ENCODE peak calls at places on chromosomes 4 and X, in six cellular contexts. Z, K, X, J, B and C are unnamed samples.

GRCh38 chrX:119996069-119996468 is 52.5 kb upstream of the NKAP start:
- DNase-seq in Z (no peak), K (no peak), X (no peak), J (no peak), B (no peak), C (no peak)

GRCh38 chr4:174764105-174764729 is 64.8 kb downstream of the GLRA3 start:
- DNase-seq in Z (no peak), K (peak; percentile 67), X (no peak), J (peak; percentile 81), B (no peak), C (no peak)

GRCh38 chrX:46407753-46408130 is 137.5 kb downstream of the ZNF674 start:
- DNase-seq in Z (no peak), K (peak; percentile 65), X (no peak), J (peak; percentile 18), B (no peak), C (no peak)

GRCh38 chr4:97238956-97239698 is 904.1 kb downstream of the STPG2 start:
- DNase-seq in Z (no peak), K (no peak), X (no peak), J (no peak), B (no peak), C (peak; percentile 74)

GRCh38 chrX:45050558-45050957 is 150.1 kb downstream of the DIPK2B start:
- DNase-seq in Z (no peak), K (no peak), X (no peak), J (no peak), B (no peak), C (no peak)

GRCh38 chrX:2404816-2405215 is 96.0 kb downstream of the DHRSX start:
- DNase-seq in Z (no peak), K (no peak), X (no peak), J (no peak), B (no peak), C (no peak)

GRCh38 chrX:65407157-65407626 is 127.4 kb downstream of the LAS1L start:
- DNase-seq in Z (no peak), K (no peak), X (no peak), J (no peak), B (no peak), C (no peak)

GRCh38 chr4:2438822-2439718 is 20.3 kb downstream of the CFAP99 start:
- DNase-seq in Z (no peak), K (no peak), X (no peak), J (no peak), B (no peak), C (no peak)

GRCh38 chr4:125639182-125639621 is 324.4 kb downstream of the FAT4 start:
- DNase-seq in Z (no peak), K (peak; percentile 15), X (no peak), J (peak; percentile 22), B (no peak), C (no peak)

GRCh38 chr4:174217273-174218126 is 66.0 kb downstream of the FBXO8 start:
- DNase-seq in Z (no peak), K (peak; percentile 61), X (peak; percentile 66), J (peak; percentile 51), B (no peak), C (no peak)

GRCh38 chr4:658031-658667 is 15.9 kb downstream of the ATP5ME start:
- DNase-seq in Z (no peak), K (no peak), X (peak; percentile 68), J (no peak), B (no peak), C (no peak)

GRCh38 chrX:72041166-72041565 is 90.5 kb downstream of the RTL5 start:
- DNase-seq in Z (no peak), K (no peak), X (no peak), J (no peak), B (no peak), C (no peak)

GRCh38 chr4:108466936-108467902 is 153.2 kb upstream of the RPL34 start:
- DNase-seq in Z (no peak), K (peak; percentile 95), X (no peak), J (peak; percentile 94), B (no peak), C (peak; percentile 37)

GRCh38 chrX:22032084-22032483 is at the start of gene PHEX:
- DNase-seq in Z (no peak), K (no peak), X (no peak), J (no peak), B (no peak), C (no peak)

GRCh38 chr4:175824110-175824509 is 12.0 kb upstream of the GPM6A start:
- DNase-seq in Z (no peak), K (no peak), X (no peak), J (no peak), B (no peak), C (no peak)

GRCh38 chr4:23956601-23957364 is 66.9 kb upstream of the PPARGC1A start:
- DNase-seq in Z (no peak), K (no peak), X (no peak), J (no peak), B (no peak), C (no peak)

GRCh38 chrX:24150051-24150790 is 692 bp downstream of the ZFX start:
- DNase-seq in Z (peak; percentile 58), K (peak; percentile 93), X (peak; percentile 90), J (peak; percentile 88), B (peak; percentile 68), C (peak; percentile 48)

GRCh38 chr4:180870623-180871022 is 1372.6 kb upstream of the TENM3 start:
- DNase-seq in Z (no peak), K (no peak), X (no peak), J (no peak), B (no peak), C (no peak)

GRCh38 chr4:188297873-188298272 is 158.6 kb downstream of the TRIML1 start:
- DNase-seq in Z (no peak), K (peak; percentile 24), X (no peak), J (no peak), B (no peak), C (no peak)

GRCh38 chr4:140103676-140104075 is 50.3 kb downstream of the MAML3 start:
- DNase-seq in Z (no peak), K (peak; percentile 64), X (no peak), J (peak; percentile 49), B (no peak), C (no peak)

GRCh38 chr4:66750273-66750672 is 795.0 kb downstream of the CENPC start:
- DNase-seq in Z (no peak), K (peak; percentile 0), X (no peak), J (no peak), B (no peak), C (no peak)

GRCh38 chr4:570754-571153 is 5.3 kb downstream of the TMEM271 start:
- DNase-seq in Z (no peak), K (no peak), X (no peak), J (no peak), B (no peak), C (no peak)

GRCh38 chrX:41468647-41469323 is 21.6 kb downstream of the NYX start:
- DNase-seq in Z (no peak), K (peak; percentile 47), X (no peak), J (peak; percentile 80), B (no peak), C (no peak)

GRCh38 chr4:173171098-173171497 is 2.5 kb downstream of the GALNT7 start:
- DNase-seq in Z (no peak), K (peak; percentile 46), X (no peak), J (peak; percentile 63), B (no peak), C (no peak)

GRCh38 chrX:20514358-20514757 is 247.6 kb upstream of the RPS6KA3 start:
- DNase-seq in Z (no peak), K (peak; percentile 76), X (no peak), J (peak; percentile 65), B (no peak), C (no peak)

GRCh38 chr4:43014266-43014665 is 121.8 kb downstream of the GRXCR1 start:
- DNase-seq in Z (no peak), K (no peak), X (no peak), J (no peak), B (no peak), C (peak; percentile 78)

GRCh38 chr4:16000708-16001483 is 37.9 kb upstream of the FGFBP2 start:
- DNase-seq in Z (no peak), K (no peak), X (no peak), J (no peak), B (no peak), C (no peak)

GRCh38 chr4:187071896-187072295 is 348.2 kb upstream of the FAT1 start:
- DNase-seq in Z (no peak), K (no peak), X (no peak), J (no peak), B (no peak), C (peak; percentile 66)

GRCh38 chr4:163344147-163345050 is 707 bp downstream of the NPY5R start:
- DNase-seq in Z (no peak), K (no peak), X (peak; percentile 50), J (no peak), B (no peak), C (no peak)